ENCODE peak calls at places on chromosomes 16 and 17, in ten cellular contexts. L is Peyer's patch, Y is Calu3, W is mesothelial cell of epicardium, C is epithelial cell of esophagus, B is GM23338, M is fibroblast of pulmonary artery, K is MCF 10A, E is cardiac fibroblast, F is coronary artery. V is an unnamed sample.

GRCh38 chr16:15966420-15967222 is 17.2 kb downstream of the ABCC1 start:
- DNase-seq in C (peak), L (no peak), F (no peak), K (peak), Y (peak), M (peak), W (no peak), E (peak), B (no peak), V (no peak)

GRCh38 chr16:11597737-11598136 is 11.0 kb upstream of the LITAF start:
- DNase-seq in F (no peak), C (no peak), M (no peak), W (peak), K (no peak), B (no peak), E (peak), Y (no peak), L (no peak), V (no peak)

GRCh38 chr17:8122923-8123694 is 797 bp downstream of the HES7 start:
- DNase-seq in M (no peak), L (no peak), K (peak), Y (no peak), C (peak), B (peak), E (peak), F (peak), W (no peak), V (no peak)

GRCh38 chr17:8894673-8895578 is 27.5 kb upstream of the PIK3R6 start:
- DNase-seq in C (peak), M (peak), L (no peak), Y (peak), B (peak), F (peak), E (peak), K (peak), W (peak), V (no peak)

GRCh38 chr17:50837980-50838954 is 2.9 kb downstream of the WFIKKN2 start:
- DNase-seq in M (no peak), Y (no peak), F (peak), E (no peak), L (no peak), W (no peak), B (no peak), K (no peak), C (no peak), V (no peak)

GRCh38 chr16:14559809-14560227 is 70.2 kb downstream of the PARN start:
- DNase-seq in Y (no peak), K (no peak), W (no peak), B (no peak), L (no peak), F (no peak), E (peak), M (peak), C (peak), V (no peak)

GRCh38 chr17:78781339-78782304 is at the start of gene CYTH1:
- DNase-seq in Y (peak), B (peak), K (peak), L (peak), M (peak), W (peak), E (peak), C (peak), F (no peak), V (no peak)

GRCh38 chr16:2235695-2236361 is 416 bp upstream of the DNASE1L2 start:
- DNase-seq in C (no peak), B (no peak), E (no peak), M (no peak), W (no peak), L (no peak), F (no peak), K (no peak), Y (no peak), V (no peak)

GRCh38 chr17:21174719-21175118 is 39.2 kb downstream of the TMEM11 start:
- DNase-seq in M (peak), B (no peak), K (no peak), Y (no peak), L (no peak), F (no peak), C (no peak), E (peak), W (no peak), V (no peak)

GRCh38 chr17:43368740-43369506 is 29.9 kb upstream of the ARL4D start:
- DNase-seq in B (peak), M (peak), E (peak), Y (peak), C (peak), F (peak), L (peak), K (peak), W (peak), V (peak)

GRCh38 chr17:44134752-44135568 is 6.8 kb upstream of the HROB start:
- DNase-seq in B (no peak), Y (no peak), M (no peak), K (no peak), E (no peak), W (no peak), C (no peak), F (no peak), L (no peak), V (no peak)

GRCh38 chr17:64707077-64707591 is 45.0 kb upstream of the SMURF2 start:
- DNase-seq in F (peak), B (peak), W (peak), K (peak), C (peak), M (peak), Y (peak), L (peak), E (peak), V (peak)

GRCh38 chr16:89473791-89474414 is 16.5 kb downstream of the ANKRD11 start:
- DNase-seq in F (no peak), C (peak), Y (no peak), W (no peak), M (peak), L (no peak), K (peak), E (peak), B (no peak), V (no peak)

DNA sequence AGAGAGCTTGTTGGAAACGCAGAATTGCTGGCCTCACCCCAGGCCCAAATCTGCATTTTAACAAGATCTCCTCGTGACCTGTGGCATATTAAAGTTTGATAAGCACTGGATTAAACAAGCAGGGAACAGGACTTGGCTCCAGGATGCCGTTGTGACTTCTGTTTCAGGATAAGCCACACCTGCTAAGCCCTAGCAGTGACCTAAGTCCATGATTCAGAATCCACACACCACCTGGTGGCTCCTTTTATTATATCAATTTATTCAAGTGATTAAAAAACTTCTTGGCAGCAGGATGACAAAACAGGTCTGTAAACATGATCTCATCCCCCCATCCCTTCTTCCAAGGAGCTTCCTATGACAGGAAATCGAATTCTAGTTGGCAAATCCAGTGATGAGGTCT is 9.1 kb downstream of the NAGPA start:
- DNase-seq in F (no peak), Y (peak), W (no peak), C (peak), L (no peak), B (peak), E (no peak), M (peak), K (peak), V (no peak)
- TF ChIP-seq CTCF in F (no peak), Y (peak), W (peak), C (peak), L (peak), B (no peak), E (peak), M (no peak), K (peak), V (no peak)

GRCh38 chr17:29145289-29146058 is 34.7 kb downstream of the MYO18A start:
- DNase-seq in M (peak), C (peak), W (no peak), B (peak), F (no peak), K (peak), L (peak), E (peak), Y (peak), V (no peak)
- TF ChIP-seq CTCF in M (peak), C (peak), W (peak), B (peak), F (peak), K (peak), L (peak), E (peak), Y (peak), V (no peak)

DNA sequence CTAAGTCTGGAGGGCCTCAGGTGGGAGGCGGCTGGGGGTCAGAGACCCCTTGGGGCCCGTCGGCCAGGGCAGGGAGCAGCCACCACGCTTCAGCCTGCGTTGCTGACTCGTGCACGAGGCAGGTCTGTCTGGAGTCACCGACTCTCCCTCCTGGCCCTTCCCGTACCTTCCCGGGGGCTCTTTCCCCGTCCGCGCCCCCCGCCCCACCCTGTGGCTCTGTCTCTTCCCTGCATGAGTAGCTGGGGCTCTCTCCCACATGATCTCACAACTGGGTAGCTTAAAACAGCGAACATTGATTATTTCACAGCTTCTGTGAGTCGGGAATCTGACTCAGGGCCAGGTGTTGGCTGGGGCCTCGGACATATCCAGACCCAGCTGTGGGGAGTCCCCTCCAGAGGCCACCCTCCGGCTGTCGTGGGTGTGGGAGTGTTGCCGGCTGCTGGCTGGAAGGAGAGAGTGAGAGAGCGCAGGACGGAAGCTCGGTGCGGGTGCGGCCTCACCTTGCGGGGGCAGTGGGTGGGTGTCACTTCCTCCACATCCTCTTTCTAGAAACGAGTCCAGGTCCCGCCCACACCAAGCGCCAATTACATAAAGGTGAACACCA is 17.3 kb downstream of the BAHCC1 start:
- DNase-seq in W (no peak), B (no peak), F (no peak), K (peak), M (peak), Y (no peak), L (no peak), C (peak), E (peak), V (no peak)
- TF ChIP-seq CTCF in W (no peak), B (no peak), F (no peak), K (no peak), M (no peak), Y (no peak), L (no peak), C (no peak), E (no peak), V (no peak)

GRCh38 chr16:69382421-69382820 is 3.4 kb downstream of the TERF2 start:
- DNase-seq in W (no peak), L (no peak), E (no peak), Y (no peak), C (no peak), K (no peak), B (no peak), M (no peak), F (no peak), V (no peak)

GRCh38 chr16:69378760-69379159 is 7.0 kb downstream of the TERF2 start:
- DNase-seq in K (no peak), B (no peak), L (no peak), W (no peak), M (peak), C (no peak), F (no peak), E (peak), Y (no peak), V (no peak)

GRCh38 chr16:69381231-69381630 is 4.6 kb downstream of the TERF2 start:
- DNase-seq in E (no peak), C (no peak), M (peak), W (no peak), F (no peak), B (no peak), Y (no peak), L (no peak), K (no peak), V (no peak)

GRCh38 chr16:69376393-69377059 is 9.3 kb downstream of the TERF2 start:
- DNase-seq in W (no peak), E (no peak), C (no peak), K (no peak), L (no peak), F (no peak), B (no peak), Y (no peak), M (no peak), V (no peak)

DNA sequence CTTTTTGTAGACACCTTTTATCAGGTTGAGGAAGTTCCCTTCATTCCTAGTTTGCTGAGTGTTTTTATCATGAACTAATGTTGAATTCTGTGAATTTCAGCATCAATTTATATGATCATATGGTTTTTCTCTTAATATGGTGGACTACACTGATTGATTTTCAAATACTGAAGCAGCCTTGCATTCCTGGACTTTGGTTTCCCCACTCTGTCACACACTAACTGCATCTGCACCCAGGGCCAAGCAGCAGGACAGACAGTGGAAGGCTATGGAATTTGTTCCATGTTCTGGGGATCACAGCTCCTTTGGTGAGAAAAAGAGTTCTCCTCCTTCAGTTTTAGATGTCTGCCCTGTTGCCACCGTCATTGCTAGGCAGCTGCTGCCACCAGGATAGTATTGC is 7.8 kb downstream of the TERF2 start:
- DNase-seq in L (no peak), F (no peak), K (no peak), C (no peak), B (no peak), E (no peak), M (no peak), W (no peak), Y (no peak), V (no peak)
- TF ChIP-seq CTCF in L (no peak), F (no peak), K (no peak), C (no peak), B (no peak), E (no peak), M (no peak), W (no peak), Y (no peak), V (no peak)

DNA sequence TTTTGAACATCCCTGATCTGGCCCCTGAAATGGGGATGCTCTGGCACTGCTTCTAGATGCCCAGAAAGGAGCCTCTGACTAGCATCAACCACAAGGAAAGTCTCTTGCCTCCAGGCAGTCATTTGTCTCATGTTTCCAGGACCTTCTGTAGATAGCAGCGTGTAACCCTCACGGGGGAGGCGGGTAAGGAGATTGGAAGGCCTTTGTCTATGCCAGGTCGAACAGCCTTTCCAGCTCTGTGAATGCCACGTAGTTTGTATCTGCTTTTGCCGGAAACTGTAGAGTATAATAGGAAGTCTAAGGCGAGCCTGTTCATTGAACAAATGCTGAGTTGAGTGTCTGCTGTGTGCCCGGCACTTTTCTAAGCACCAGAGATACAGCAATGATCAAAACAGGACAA is 43.9 kb upstream of the AQP8 start:
- DNase-seq in E (no peak), C (no peak), M (no peak), B (no peak), Y (no peak), W (no peak), F (no peak), L (no peak), K (no peak), V (no peak)
- TF ChIP-seq CTCF in E (no peak), C (no peak), M (no peak), B (no peak), Y (no peak), W (no peak), F (no peak), L (no peak), K (no peak), V (no peak)

DNA sequence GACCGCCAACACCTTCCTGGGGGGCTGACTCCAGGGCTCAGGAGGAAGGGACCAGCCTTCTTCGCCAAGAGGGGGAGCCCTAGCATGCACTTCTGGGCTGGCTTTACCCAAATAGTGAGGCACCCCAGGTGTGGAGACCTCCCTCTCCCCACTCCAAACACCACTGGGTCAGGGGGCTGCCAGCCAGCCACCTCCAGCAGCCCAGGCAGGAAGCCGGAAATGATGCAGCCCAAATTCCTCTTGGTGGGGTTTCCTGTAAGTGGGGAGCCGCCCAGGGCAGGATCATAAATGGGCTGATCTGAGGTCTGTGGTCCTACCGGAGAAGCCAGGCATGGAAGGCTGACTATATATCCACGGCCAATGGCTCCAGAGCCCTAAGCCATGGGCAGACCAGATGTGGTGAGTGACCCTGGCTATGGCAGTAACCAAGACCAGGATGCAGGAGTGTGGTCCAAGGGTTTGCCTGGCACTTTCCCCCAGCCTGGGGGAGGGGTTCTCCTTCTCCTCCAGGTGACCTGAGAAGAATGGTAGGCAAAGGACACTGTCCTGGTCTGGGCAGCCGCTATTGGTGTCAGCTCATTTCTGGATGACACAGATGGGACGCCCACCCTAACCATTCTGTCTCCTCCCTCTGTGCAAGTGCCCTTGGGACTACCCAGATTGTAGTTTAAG is 4.2 kb downstream of the GIT1 start:
- DNase-seq in C (no peak), W (no peak), M (peak), E (peak), F (no peak), B (peak), Y (no peak), K (no peak), L (no peak), V (no peak)
- TF ChIP-seq CTCF in C (no peak), W (no peak), M (peak), E (peak), F (no peak), B (peak), Y (no peak), K (no peak), L (peak), V (no peak)

GRCh38 chr17:75077072-75077489 is 10.7 kb upstream of the SLC16A5 start:
- DNase-seq in E (no peak), Y (peak), C (no peak), W (no peak), B (peak), M (no peak), F (no peak), K (no peak), L (peak), V (no peak)
- TF ChIP-seq CTCF in E (no peak), Y (no peak), C (no peak), W (no peak), B (no peak), M (no peak), F (no peak), K (no peak), L (no peak), V (no peak)

DNA sequence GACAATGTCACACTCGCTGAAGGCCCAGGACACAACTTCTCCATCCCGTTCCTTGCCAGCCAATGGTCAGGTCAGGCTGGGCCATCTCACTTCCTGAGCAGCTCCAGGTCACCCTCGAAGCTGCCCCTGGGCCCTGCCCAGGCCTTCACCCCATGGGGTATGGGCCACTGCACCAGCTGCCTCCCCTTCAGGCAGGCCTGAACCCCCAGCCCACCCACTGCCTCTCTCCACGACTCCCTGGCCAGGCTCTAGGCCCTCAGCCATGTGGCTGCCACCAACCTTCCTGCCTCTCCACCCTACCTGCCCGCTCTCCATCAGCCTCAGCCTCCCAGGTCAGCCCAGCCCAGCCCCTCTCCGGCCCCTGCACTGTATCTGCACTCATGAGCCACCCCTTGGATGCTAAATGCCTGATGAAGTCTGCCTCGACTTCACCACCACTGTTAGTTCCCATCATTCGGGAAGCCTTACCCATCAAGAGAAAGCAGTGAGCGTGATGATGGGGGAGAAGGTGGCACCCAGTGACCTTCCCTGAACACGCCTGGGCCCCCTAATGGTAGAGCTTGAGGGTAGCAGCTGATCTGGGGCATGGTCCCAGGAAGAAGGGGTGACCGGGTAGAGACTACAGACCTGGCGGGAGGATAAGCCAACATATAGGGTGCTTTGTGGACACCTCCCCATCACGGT is 30.9 kb upstream of the C16orf95 start:
- DNase-seq in K (no peak), B (peak), Y (no peak), C (no peak), W (no peak), F (no peak), M (no peak), E (no peak), L (no peak), V (no peak)
- TF ChIP-seq CTCF in K (no peak), B (peak), Y (peak), C (no peak), W (no peak), F (no peak), M (no peak), E (no peak), L (no peak), V (no peak)

GRCh38 chr16:10262377-10263132 is 80.3 kb upstream of the GRIN2A start:
- DNase-seq in E (no peak), W (no peak), C (no peak), M (no peak), B (no peak), K (no peak), L (no peak), F (no peak), Y (no peak), V (no peak)
- TF ChIP-seq CTCF in E (no peak), W (no peak), C (no peak), M (no peak), B (no peak), K (no peak), L (no peak), F (no peak), Y (no peak), V (no peak)

V was measured in omental fat pad.